ENCODE peak calls at places on chromosomes 6 and 20, in seven cellular contexts. One of them, this sample, is unnamed.

GRCh38 chr6:169326067-169326799 is 72.6 kb upstream of the THBS2 start:
- DNase-seq in uterus: no peak
- DNase-seq in body of pancreas: no peak
- DNase-seq in adrenal gland: peak; percentile 49
- DNase-seq in Karpas-422: peak; percentile 73
- DNase-seq in lower lobe of right lung: no peak
- DNase-seq in breast epithelium: no peak
- DNase-seq in this sample: peak; percentile 47

GRCh38 chr20:61763740-61764400 is 301.8 kb downstream of the TAF4 start:
- DNase-seq in uterus: no peak
- DNase-seq in body of pancreas: no peak
- DNase-seq in adrenal gland: no peak
- DNase-seq in Karpas-422: no peak
- DNase-seq in lower lobe of right lung: no peak
- DNase-seq in breast epithelium: peak; percentile 33
- DNase-seq in this sample: no peak

GRCh38 chr6:34231566-34232336 is 4.9 kb upstream of the HMGA1 start:
- DNase-seq in uterus: no peak
- DNase-seq in body of pancreas: no peak
- DNase-seq in adrenal gland: no peak
- DNase-seq in Karpas-422: no peak
- DNase-seq in lower lobe of right lung: no peak
- DNase-seq in breast epithelium: no peak
- DNase-seq in this sample: no peak

GRCh38 chr6:2634151-2634964 is 116.4 kb downstream of the MYLK4 start:
- DNase-seq in uterus: peak; percentile 81
- DNase-seq in body of pancreas: peak; percentile 75
- DNase-seq in adrenal gland: peak; percentile 90
- DNase-seq in Karpas-422: peak; percentile 80
- DNase-seq in lower lobe of right lung: peak; percentile 87
- DNase-seq in breast epithelium: peak; percentile 82
- DNase-seq in this sample: peak; percentile 91

GRCh38 chr6:44000164-44000842 is 126.9 kb downstream of the MRPL14 start:
- DNase-seq in uterus: no peak
- DNase-seq in body of pancreas: peak; percentile 7
- DNase-seq in adrenal gland: no peak
- DNase-seq in Karpas-422: peak; percentile 86
- DNase-seq in lower lobe of right lung: peak; percentile 87
- DNase-seq in breast epithelium: no peak
- DNase-seq in this sample: no peak

GRCh38 chr6:106442351-106442750 is 81.8 kb downstream of the CRYBG1 start:
- DNase-seq in uterus: no peak
- DNase-seq in body of pancreas: no peak
- DNase-seq in adrenal gland: no peak
- DNase-seq in Karpas-422: no peak
- DNase-seq in lower lobe of right lung: no peak
- DNase-seq in breast epithelium: no peak
- DNase-seq in this sample: no peak

GRCh38 chr20:3270051-3270450 is 31.1 kb upstream of the SLC4A11 start:
- DNase-seq in uterus: no peak
- DNase-seq in body of pancreas: no peak
- DNase-seq in adrenal gland: no peak
- DNase-seq in Karpas-422: no peak
- DNase-seq in lower lobe of right lung: no peak
- DNase-seq in breast epithelium: no peak
- DNase-seq in this sample: no peak

GRCh38 chr20:41047279-41047974 is 18.8 kb downstream of the TOP1 start:
- DNase-seq in uterus: no peak
- DNase-seq in body of pancreas: no peak
- DNase-seq in adrenal gland: no peak
- DNase-seq in Karpas-422: peak; percentile 60
- DNase-seq in lower lobe of right lung: no peak
- DNase-seq in breast epithelium: no peak
- DNase-seq in this sample: no peak

GRCh38 chr6:87907521-87907920 is 140.1 kb upstream of the SPACA1 start:
- DNase-seq in uterus: no peak
- DNase-seq in body of pancreas: no peak
- DNase-seq in adrenal gland: no peak
- DNase-seq in Karpas-422: no peak
- DNase-seq in lower lobe of right lung: no peak
- DNase-seq in breast epithelium: no peak
- DNase-seq in this sample: no peak

GRCh38 chr6:169791721-169792131 is 40.3 kb downstream of the ERMARD start:
- DNase-seq in uterus: no peak
- DNase-seq in body of pancreas: no peak
- DNase-seq in adrenal gland: no peak
- DNase-seq in Karpas-422: no peak
- DNase-seq in lower lobe of right lung: no peak
- DNase-seq in breast epithelium: no peak
- DNase-seq in this sample: no peak

GRCh38 chr20:38818113-38819065 is 12.9 kb downstream of the PPP1R16B start:
- DNase-seq in uterus: no peak
- DNase-seq in body of pancreas: no peak
- DNase-seq in adrenal gland: no peak
- DNase-seq in Karpas-422: no peak
- DNase-seq in lower lobe of right lung: no peak
- DNase-seq in breast epithelium: no peak
- DNase-seq in this sample: no peak

GRCh38 chr6:14706378-14706929 is 539.4 kb upstream of the JARID2 start:
- DNase-seq in uterus: peak; percentile 82
- DNase-seq in body of pancreas: peak; percentile 18
- DNase-seq in adrenal gland: no peak
- DNase-seq in Karpas-422: no peak
- DNase-seq in lower lobe of right lung: peak; percentile 48
- DNase-seq in breast epithelium: no peak
- DNase-seq in this sample: peak; percentile 30
- H3K27ac ChIP-seq in uterus: peak overlapping the region; percentile 76
- H3K27ac ChIP-seq in body of pancreas: no peak overlapping the region
- H3K27ac ChIP-seq in adrenal gland: no peak overlapping the region
- H3K27ac ChIP-seq in Karpas-422: no peak overlapping the region
- H3K27ac ChIP-seq in lower lobe of right lung: no peak overlapping the region
- H3K27ac ChIP-seq in breast epithelium: peak overlapping the region; percentile 86
- H3K27ac ChIP-seq in this sample: no peak overlapping the region

GRCh38 chr6:135852775-135853174 is 1.3 kb downstream of the PDE7B start:
- DNase-seq in uterus: no peak
- DNase-seq in body of pancreas: no peak
- DNase-seq in adrenal gland: no peak
- DNase-seq in Karpas-422: no peak
- DNase-seq in lower lobe of right lung: no peak
- DNase-seq in breast epithelium: no peak
- DNase-seq in this sample: no peak

GRCh38 chr6:135851442-135852271 is at the start of gene PDE7B:
- DNase-seq in uterus: peak; percentile 83
- DNase-seq in body of pancreas: peak; percentile 66
- DNase-seq in adrenal gland: peak; percentile 61
- DNase-seq in Karpas-422: no peak
- DNase-seq in lower lobe of right lung: peak; percentile 84
- DNase-seq in breast epithelium: peak; percentile 61
- DNase-seq in this sample: peak; percentile 87

GRCh38 chr6:135853986-135854385 is 2.5 kb downstream of the PDE7B start:
- DNase-seq in uterus: no peak
- DNase-seq in body of pancreas: no peak
- DNase-seq in adrenal gland: no peak
- DNase-seq in Karpas-422: no peak
- DNase-seq in lower lobe of right lung: no peak
- DNase-seq in breast epithelium: no peak
- DNase-seq in this sample: no peak

GRCh38 chr6:135853227-135853626 is 1.7 kb downstream of the PDE7B start:
- DNase-seq in uterus: no peak
- DNase-seq in body of pancreas: no peak
- DNase-seq in adrenal gland: no peak
- DNase-seq in Karpas-422: no peak
- DNase-seq in lower lobe of right lung: no peak
- DNase-seq in breast epithelium: no peak
- DNase-seq in this sample: no peak

GRCh38 chr6:135850882-135851281 is 619 bp upstream of the PDE7B start:
- DNase-seq in uterus: no peak
- DNase-seq in body of pancreas: no peak
- DNase-seq in adrenal gland: no peak
- DNase-seq in Karpas-422: no peak
- DNase-seq in lower lobe of right lung: no peak
- DNase-seq in breast epithelium: no peak
- DNase-seq in this sample: no peak
- H3K4me3 ChIP-seq in uterus: no peak overlapping the region
- H3K4me3 ChIP-seq in body of pancreas: no peak overlapping the region
- H3K4me3 ChIP-seq in adrenal gland: no peak overlapping the region
- H3K4me3 ChIP-seq in Karpas-422: no peak overlapping the region
- H3K4me3 ChIP-seq in lower lobe of right lung: no peak overlapping the region
- H3K4me3 ChIP-seq in breast epithelium: no peak overlapping the region
- H3K4me3 ChIP-seq in this sample: no peak overlapping the region

DNA sequence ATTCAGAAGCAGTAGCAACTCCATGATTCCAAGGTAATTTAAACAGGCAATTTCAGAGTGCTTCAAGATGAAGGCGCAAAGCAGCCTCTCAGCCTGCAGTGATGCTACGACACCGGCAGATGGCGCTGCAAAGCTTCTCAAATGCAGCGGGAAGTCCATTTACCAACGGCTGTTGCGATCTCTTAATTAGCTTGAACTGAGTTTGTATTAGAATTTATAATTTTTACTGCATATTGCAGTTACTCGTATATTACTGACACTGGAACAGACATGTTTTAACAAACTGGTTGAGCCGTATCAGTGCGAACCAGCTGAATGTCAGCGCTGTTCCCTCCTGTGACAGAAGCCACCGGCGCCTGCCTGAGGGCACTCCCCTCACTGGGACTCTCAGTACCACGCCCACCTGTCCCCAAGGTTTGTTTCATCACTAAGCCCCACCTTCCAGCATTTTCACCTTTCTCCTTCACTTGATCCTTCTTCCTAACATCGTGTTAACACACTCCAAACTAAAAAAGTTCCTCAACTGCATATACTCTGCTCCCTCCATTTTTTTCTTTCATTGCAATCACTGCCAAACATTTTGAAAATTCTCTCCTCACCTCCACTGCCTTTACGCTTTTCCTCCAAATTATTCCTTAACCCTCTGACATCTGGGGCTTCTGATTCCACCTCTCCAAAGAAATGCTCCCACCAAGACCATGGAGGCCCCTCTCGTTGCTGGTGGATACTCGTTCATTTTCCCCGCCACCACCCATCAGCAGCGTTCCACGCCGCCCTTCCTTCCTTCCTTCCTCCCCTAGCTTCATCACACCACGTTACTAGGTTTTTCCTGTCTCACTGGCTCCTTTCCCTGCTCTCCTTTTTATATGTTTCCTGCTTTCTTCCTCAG is 14.5 kb downstream of the GNL1 start:
- DNase-seq in uterus: peak; percentile 77
- DNase-seq in body of pancreas: peak; percentile 78
- DNase-seq in adrenal gland: peak; percentile 72
- DNase-seq in Karpas-422: peak; percentile 94
- DNase-seq in lower lobe of right lung: peak; percentile 83
- DNase-seq in breast epithelium: peak; percentile 71
- DNase-seq in this sample: peak; percentile 89
- H3K27ac ChIP-seq in uterus: no peak overlapping the region
- H3K27ac ChIP-seq in body of pancreas: peak overlapping the region; percentile 39
- H3K27ac ChIP-seq in adrenal gland: no peak overlapping the region
- H3K27ac ChIP-seq in Karpas-422: no peak overlapping the region
- H3K27ac ChIP-seq in lower lobe of right lung: peak overlapping the region; percentile 76
- H3K27ac ChIP-seq in breast epithelium: no peak overlapping the region
- H3K27ac ChIP-seq in this sample: no peak overlapping the region

GRCh38 chr6:89351632-89352328 is 742 bp downstream of the UBE2J1 start:
- DNase-seq in uterus: no peak
- DNase-seq in body of pancreas: no peak
- DNase-seq in adrenal gland: no peak
- DNase-seq in Karpas-422: peak; percentile 54
- DNase-seq in lower lobe of right lung: no peak
- DNase-seq in breast epithelium: no peak
- DNase-seq in this sample: peak; percentile 32

GRCh38 chr6:89355511-89356185 is 3.1 kb upstream of the UBE2J1 start:
- DNase-seq in uterus: no peak
- DNase-seq in body of pancreas: no peak
- DNase-seq in adrenal gland: no peak
- DNase-seq in Karpas-422: no peak
- DNase-seq in lower lobe of right lung: no peak
- DNase-seq in breast epithelium: no peak
- DNase-seq in this sample: no peak

GRCh38 chr6:89353118-89353556 is 615 bp upstream of the UBE2J1 start:
- DNase-seq in uterus: no peak
- DNase-seq in body of pancreas: no peak
- DNase-seq in adrenal gland: peak; percentile 29
- DNase-seq in Karpas-422: no peak
- DNase-seq in lower lobe of right lung: no peak
- DNase-seq in breast epithelium: no peak
- DNase-seq in this sample: no peak

GRCh38 chr6:89352329-89353117 is at the start of gene UBE2J1:
- DNase-seq in uterus: peak; percentile 92
- DNase-seq in body of pancreas: peak; percentile 95
- DNase-seq in adrenal gland: peak; percentile 95
- DNase-seq in Karpas-422: peak; percentile 85
- DNase-seq in lower lobe of right lung: peak; percentile 97
- DNase-seq in breast epithelium: peak; percentile 93
- DNase-seq in this sample: peak; percentile 96

GRCh38 chr6:89353702-89354392 is 1.3 kb upstream of the UBE2J1 start:
- DNase-seq in uterus: no peak
- DNase-seq in body of pancreas: no peak
- DNase-seq in adrenal gland: no peak
- DNase-seq in Karpas-422: peak; percentile 55
- DNase-seq in lower lobe of right lung: no peak
- DNase-seq in breast epithelium: no peak
- DNase-seq in this sample: no peak
- H3K4me3 ChIP-seq in uterus: no peak overlapping the region
- H3K4me3 ChIP-seq in body of pancreas: no peak overlapping the region
- H3K4me3 ChIP-seq in adrenal gland: no peak overlapping the region
- H3K4me3 ChIP-seq in Karpas-422: peak overlapping the region; percentile 88
- H3K4me3 ChIP-seq in lower lobe of right lung: no peak overlapping the region
- H3K4me3 ChIP-seq in breast epithelium: no peak overlapping the region
- H3K4me3 ChIP-seq in this sample: no peak overlapping the region

DNA sequence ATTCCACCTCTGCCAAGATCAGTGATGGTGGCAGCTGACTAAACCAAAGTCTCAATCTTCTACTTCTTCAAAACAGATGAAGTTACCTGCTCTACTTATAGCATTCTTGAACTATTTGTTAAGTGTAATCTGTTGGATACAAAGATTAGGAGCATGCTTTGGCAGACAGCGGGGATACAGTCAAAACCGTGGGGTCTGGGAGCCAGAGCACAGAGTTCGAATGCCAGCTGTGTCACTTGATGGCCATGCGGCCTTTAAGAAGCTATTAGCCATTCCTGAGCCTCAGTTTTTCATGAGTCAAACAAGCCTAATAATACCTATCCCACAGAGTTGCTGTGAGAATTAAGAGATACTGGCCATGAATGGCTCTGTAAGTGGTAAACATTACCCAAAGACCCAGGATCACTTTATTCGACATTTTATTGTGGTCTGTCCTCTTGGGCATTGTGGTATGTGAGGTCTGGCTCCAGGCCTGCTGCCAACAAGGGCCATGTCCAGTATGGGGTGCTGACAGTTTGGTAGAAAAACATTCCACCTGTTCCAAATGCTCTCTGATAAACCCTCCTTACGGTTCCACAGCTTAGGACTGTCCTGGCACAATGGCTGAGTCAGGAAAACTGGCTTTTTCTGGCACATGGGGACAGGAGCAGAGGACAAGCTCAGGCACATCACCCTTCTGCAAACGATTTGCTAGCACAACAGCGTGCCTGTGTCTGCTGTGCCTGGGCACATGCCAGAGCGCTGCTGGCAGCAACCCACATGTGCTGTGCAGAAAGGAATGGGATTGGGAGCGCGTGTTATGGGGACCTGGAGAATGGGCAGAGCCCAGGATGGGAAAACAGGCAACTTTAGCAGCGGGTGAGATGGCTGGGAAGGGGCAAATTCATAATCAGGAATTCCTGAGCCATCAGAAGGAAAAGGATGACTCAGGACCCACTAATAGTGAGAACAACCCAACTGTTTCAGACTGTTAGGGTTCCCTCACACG is 15.7 kb upstream of the FAM83C start:
- DNase-seq in uterus: no peak
- DNase-seq in body of pancreas: peak; percentile 50
- DNase-seq in adrenal gland: no peak
- DNase-seq in Karpas-422: no peak
- DNase-seq in lower lobe of right lung: no peak
- DNase-seq in breast epithelium: peak; percentile 73
- DNase-seq in this sample: no peak
- H3K27ac ChIP-seq in uterus: peak overlapping the region; percentile 15
- H3K27ac ChIP-seq in body of pancreas: peak overlapping the region; percentile 35
- H3K27ac ChIP-seq in adrenal gland: no peak overlapping the region
- H3K27ac ChIP-seq in Karpas-422: no peak overlapping the region
- H3K27ac ChIP-seq in lower lobe of right lung: no peak overlapping the region
- H3K27ac ChIP-seq in breast epithelium: peak overlapping the region; percentile 84
- H3K27ac ChIP-seq in this sample: peak overlapping the region; percentile 93